ENCODE peak calls at places on chromosomes 1 and 21, in six cellular contexts. B is neural progenitor cell, Z is GM23248, O is MM.1S, I is GM23338, V is PC-9. W is an unnamed sample. For H3F3A, the result is how much of the 10 kb centered on the place peaks cover.

GRCh38 chr1:35326228-35326627 is 57.7 kb downstream of the ZMYM4 start:
- DNase-seq in I (no peak), V (no peak), Z (no peak), O (no peak), B (no peak), W (peak)

GRCh38 chr1:43065191-43065590 is 106.5 kb upstream of the SLC2A1 start:
- DNase-seq in Z (no peak), B (no peak), I (no peak), O (no peak), V (no peak), W (no peak)

GRCh38 chr1:235714205-235714897 is 64.8 kb upstream of the GNG4 start:
- DNase-seq in I (no peak), B (no peak), V (no peak), O (no peak), Z (no peak), W (no peak)

GRCh38 chr1:199312626-199313025 is 673.8 kb downstream of the PTPRC start:
- DNase-seq in Z (no peak), B (no peak), V (no peak), I (no peak), O (peak), W (peak)

GRCh38 chr1:208455821-208456220 is 211.6 kb upstream of the PLXNA2 start:
- DNase-seq in B (peak), I (no peak), O (no peak), V (no peak), Z (peak), W (peak)

GRCh38 chr1:35544976-35545375 is 12.2 kb downstream of the KIAA0319L start:
- DNase-seq in O (peak), V (no peak), I (peak), Z (peak), B (peak), W (peak)

GRCh38 chr1:23791434-23792047 is 596 bp downstream of the LYPLA2 start:
- DNase-seq in B (peak), I (peak), Z (peak), V (peak), O (no peak), W (peak)

GRCh38 chr1:213568929-213569815 is 418.6 kb upstream of the PROX1 start:
- DNase-seq in V (no peak), Z (no peak), O (no peak), I (no peak), B (no peak), W (peak)

GRCh38 chr1:229507502-229507901 is 639 bp downstream of the NUP133 start:
- DNase-seq in B (no peak), V (no peak), I (no peak), Z (no peak), O (no peak), W (no peak)

GRCh38 chr1:18580087-18580486 is 50.6 kb upstream of the PAX7 start:
- DNase-seq in Z (no peak), B (no peak), I (no peak), O (no peak), V (no peak), W (peak)

GRCh38 chr1:14570514-14570913 is 28.0 kb upstream of the KAZN start:
- DNase-seq in Z (peak), V (no peak), O (no peak), B (no peak), I (no peak), W (peak)

GRCh38 chr1:117087686-117088085 is 27.6 kb downstream of the TTF2 start:
- DNase-seq in V (no peak), B (no peak), I (no peak), Z (no peak), O (no peak), W (no peak)

GRCh38 chr1:222167111-222167510 is 380.8 kb downstream of the HHIPL2 start:
- DNase-seq in B (peak), O (no peak), V (peak), I (peak), Z (peak), W (peak)

GRCh38 chr1:107949467-107950253 is 15.3 kb downstream of the VAV3 start:
- DNase-seq in I (no peak), B (no peak), O (no peak), V (no peak), Z (no peak), W (no peak)

GRCh38 chr1:210464519-210465039 is 135.9 kb downstream of the HHAT start:
- DNase-seq in I (no peak), B (no peak), O (no peak), Z (peak), V (peak), W (peak)

GRCh38 chr1:46452931-46453325 is 36.7 kb upstream of the DMBX1 start:
- DNase-seq in O (no peak), Z (no peak), B (no peak), V (no peak), I (no peak), W (no peak)

GRCh38 chr1:228175316-228176023 is 9.9 kb downstream of the IBA57 start:
- DNase-seq in Z (no peak), V (no peak), O (no peak), B (no peak), I (no peak), W (no peak)

GRCh38 chr21:26177741-26178452 is 7.3 kb upstream of the APP start:
- DNase-seq in I (no peak), B (no peak), V (no peak), Z (peak), O (no peak), W (no peak)

GRCh38 chr1:185654199-185654951 is 79.8 kb upstream of the HMCN1 start:
- DNase-seq in B (no peak), Z (no peak), O (no peak), V (no peak), I (no peak), W (no peak)

GRCh38 chr1:203992440-203992839 is 80.5 kb upstream of the SOX13 start:
- DNase-seq in O (no peak), I (no peak), Z (peak), B (no peak), V (no peak), W (peak)

GRCh38 chr1:155038602-155039307 is 5.1 kb downstream of the DCST1 start:
- DNase-seq in I (no peak), V (peak), B (no peak), O (peak), Z (peak), W (peak)
- TF ChIP-seq EZH2 in I (no peak), V (no peak), B (no peak), O (no peak), Z (no peak), W (no peak)

GRCh38 chr1:201761871-201762270 is 67.1 kb upstream of the IPO9 start:
- DNase-seq in B (no peak), Z (no peak), O (no peak), I (no peak), V (no peak), W (no peak)
- H3F3A ChIP-seq in B (half or more), Z (half or more), O (under half), I (under half), V (under half), W (under half)

GRCh38 chr1:9292361-9293240 is at the start of gene SPSB1:
- DNase-seq in O (peak), B (peak), V (peak), I (peak), Z (peak), W (peak)

GRCh38 chr1:9294440-9294773 is 1.7 kb downstream of the SPSB1 start:
- DNase-seq in O (no peak), Z (peak), I (no peak), B (no peak), V (no peak), W (peak)

GRCh38 chr1:9293241-9293511 is 482 bp downstream of the SPSB1 start:
- DNase-seq in Z (no peak), I (no peak), B (no peak), O (no peak), V (no peak), W (no peak)

GRCh38 chr1:9294910-9295636 is 2.4 kb downstream of the SPSB1 start:
- DNase-seq in Z (peak), V (peak), I (no peak), O (peak), B (no peak), W (peak)

GRCh38 chr1:9293512-9294439 is 1.1 kb downstream of the SPSB1 start:
- DNase-seq in B (no peak), V (peak), I (peak), O (peak), Z (peak), W (peak)
- TF ChIP-seq EZH2 in B (peak), V (no peak), I (no peak), O (no peak), Z (no peak), W (no peak)

GRCh38 chr1:44808063-44808937 is at the start of gene BTBD19:
- DNase-seq in B (peak), O (no peak), I (peak), V (peak), Z (peak), W (no peak)
- H3F3A ChIP-seq in B (under half), O (under half), I (under half), V (half or more), Z (half or more), W (under half)

GRCh38 chr1:12616709-12617373 is 1.2 kb downstream of the DHRS3 start:
- DNase-seq in B (peak), Z (peak), V (no peak), I (no peak), O (no peak), W (peak)
- TF ChIP-seq EZH2 in B (peak), Z (no peak), V (no peak), I (no peak), O (no peak), W (no peak)

DNA sequence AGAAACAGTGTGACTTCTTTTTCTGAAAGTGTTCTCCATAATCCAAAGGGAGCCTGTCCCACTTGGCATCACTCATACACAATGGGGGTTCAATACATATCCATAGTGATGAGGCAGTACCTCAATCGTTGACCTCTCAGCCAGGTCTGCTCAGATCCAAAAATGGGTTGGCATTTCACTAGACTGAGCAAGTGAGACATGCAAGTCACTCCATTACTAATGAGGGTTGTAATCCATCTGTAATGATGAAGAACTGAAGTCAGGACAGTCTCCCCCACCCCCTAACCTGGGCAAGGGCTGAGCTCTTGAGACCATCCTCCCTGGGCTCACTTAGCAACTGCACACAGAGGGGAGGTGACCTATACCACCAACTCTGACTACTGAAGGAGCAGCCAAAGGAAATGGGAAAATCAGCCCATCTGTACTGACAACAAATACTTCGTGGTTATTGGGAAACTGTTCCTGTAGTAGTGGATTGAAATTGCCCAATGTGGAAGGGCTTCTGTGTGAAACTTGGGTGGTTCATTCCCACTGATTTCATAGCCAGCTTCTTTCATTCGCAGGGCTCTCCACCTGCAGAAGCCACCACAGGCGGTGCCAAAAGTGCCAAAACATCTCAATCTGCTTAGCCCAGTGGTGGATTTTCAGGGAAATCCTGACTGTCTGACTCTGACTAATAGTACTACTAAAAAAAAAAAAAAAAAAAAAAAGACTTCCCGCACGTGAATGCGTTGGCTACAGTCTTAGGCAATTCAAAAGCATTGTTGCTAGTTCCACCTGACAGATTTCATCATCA is 5.0 kb downstream of the NGF start:
- DNase-seq in O (no peak), Z (peak), I (peak), B (no peak), V (no peak), W (no peak)
- H3F3A ChIP-seq in O (under half), Z (half or more), I (under half), B (under half), V (under half), W (under half)

DNA sequence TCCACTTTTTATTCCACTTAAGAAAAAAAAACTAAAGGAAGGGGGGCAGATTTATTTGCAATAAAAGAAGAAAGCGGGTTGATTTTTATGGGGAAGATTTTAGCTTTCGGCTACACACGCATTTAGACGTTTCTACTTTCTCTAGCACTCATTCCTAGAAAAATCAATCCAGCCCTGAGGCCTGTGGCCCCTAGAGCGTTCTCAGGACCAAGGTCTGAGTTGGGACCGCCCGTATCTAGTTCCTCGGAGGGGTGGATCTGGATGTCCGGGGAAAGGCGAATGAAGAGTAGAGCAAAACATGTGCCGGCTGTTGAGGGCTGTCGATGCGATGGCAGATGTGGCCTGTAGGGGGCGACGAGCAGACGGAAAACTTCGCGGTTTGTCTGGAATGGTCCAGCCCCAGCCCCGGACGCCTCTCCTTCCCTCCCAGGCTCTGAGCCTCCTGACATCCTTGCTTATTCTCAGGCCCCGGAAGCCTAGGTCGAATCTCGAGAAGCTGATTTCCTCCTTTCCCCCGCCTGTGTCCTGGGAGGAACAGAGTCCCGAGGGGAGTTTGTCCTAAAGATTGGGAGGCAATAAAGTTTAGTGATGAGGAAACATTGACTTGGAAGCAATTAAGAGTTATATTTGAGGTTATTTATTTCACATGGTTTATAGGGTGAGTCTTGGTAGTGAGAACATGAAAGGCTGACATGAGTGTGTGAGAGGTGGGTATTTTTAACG is 5.2 kb downstream of the FOXD3 start:
- DNase-seq in B (peak), V (peak), I (peak), Z (peak), O (peak), W (peak)
- TF ChIP-seq EZH2 in B (peak), V (no peak), I (no peak), Z (peak), O (no peak), W (no peak)

GRCh38 chr1:77951328-77951727 is 27.5 kb downstream of the FUBP1 start:
- DNase-seq in I (no peak), V (no peak), O (no peak), Z (no peak), B (no peak), W (no peak)
- H3F3A ChIP-seq in I (under half), V (under half), O (half or more), Z (half or more), B (half or more), W (under half)

GRCh38 chr1:156387899-156388813 is 19.1 kb downstream of the RHBG start:
- DNase-seq in I (peak), Z (peak), V (no peak), B (peak), O (peak), W (no peak)
- TF ChIP-seq EZH2 in I (peak), Z (peak), V (no peak), B (peak), O (peak), W (no peak)